ENCODE peak calls at places on chromosomes 5 and 9, in seven cellular contexts. V, K, U, F, I, N and X are unnamed samples.

GRCh38 chr5:84715087-84715486 is 330.4 kb upstream of the EDIL3 start:
- DNase-seq in K (no peak), I (no peak), U (no peak), F (no peak), N (no peak), V (no peak), X (no peak)

GRCh38 chr5:88502179-88503064 is 233.8 kb upstream of the TMEM161B start:
- DNase-seq in K (peak), N (no peak), V (no peak), F (no peak), I (peak), U (peak), X (no peak)

GRCh38 chr5:134127376-134127861 is 12.9 kb downstream of the TCF7 start:
- DNase-seq in K (peak), N (peak), U (peak), V (no peak), F (no peak), I (peak), X (no peak)

GRCh38 chr5:148428825-148429224 is 45.1 kb downstream of the FBXO38 start:
- DNase-seq in V (no peak), U (no peak), K (no peak), N (no peak), I (no peak), F (no peak), X (no peak)

GRCh38 chr9:115204827-115205506 is 87.0 kb upstream of the TNC start:
- DNase-seq in V (no peak), N (no peak), U (no peak), F (no peak), K (peak), I (peak), X (peak)

GRCh38 chr9:81125446-81126092 is 563.8 kb downstream of the TLE1 start:
- DNase-seq in F (no peak), U (no peak), K (peak), V (no peak), I (no peak), N (no peak), X (no peak)

GRCh38 chr5:16866220-16866619 is 69.9 kb downstream of the MYO10 start:
- DNase-seq in N (no peak), K (no peak), V (no peak), U (no peak), F (no peak), I (no peak), X (no peak)

GRCh38 chr5:129718766-129719165 is 29.1 kb upstream of the MINAR2 start:
- DNase-seq in K (peak), V (no peak), N (no peak), I (no peak), U (no peak), F (no peak), X (no peak)

GRCh38 chr9:88932766-88933165 is 58.5 kb upstream of the S1PR3 start:
- DNase-seq in F (no peak), V (peak), I (no peak), K (no peak), U (no peak), N (no peak), X (no peak)

GRCh38 chr5:85049020-85049419 is 664.3 kb upstream of the EDIL3 start:
- DNase-seq in F (no peak), N (no peak), I (peak), V (peak), K (no peak), U (no peak), X (no peak)

GRCh38 chr9:37943329-37944265 is 39.7 kb upstream of the SLC25A51 start:
- DNase-seq in F (peak), K (peak), I (peak), U (no peak), V (peak), N (no peak), X (peak)

GRCh38 chr5:179268399-179268952 is 76.8 kb downstream of the ADAMTS2 start:
- DNase-seq in K (no peak), I (no peak), V (no peak), U (no peak), N (no peak), F (no peak), X (no peak)

GRCh38 chr5:135578685-135579341 is at the start of gene CXCL14:
- DNase-seq in F (peak), K (peak), U (no peak), I (peak), V (no peak), N (no peak), X (no peak)

GRCh38 chr5:177437623-177438022 is 9.0 kb upstream of the PRR7 start:
- DNase-seq in V (no peak), N (no peak), K (no peak), F (no peak), I (no peak), U (no peak), X (no peak)

GRCh38 chr5:111229871-111230812 is 6.0 kb downstream of the CAMK4 start:
- DNase-seq in I (no peak), F (no peak), U (peak), V (no peak), K (no peak), N (no peak), X (no peak)
- H3K4me3 ChIP-seq in I (no peak), F (no peak), U (peak), V (no peak), K (no peak), N (peak), X (no peak)

DNA sequence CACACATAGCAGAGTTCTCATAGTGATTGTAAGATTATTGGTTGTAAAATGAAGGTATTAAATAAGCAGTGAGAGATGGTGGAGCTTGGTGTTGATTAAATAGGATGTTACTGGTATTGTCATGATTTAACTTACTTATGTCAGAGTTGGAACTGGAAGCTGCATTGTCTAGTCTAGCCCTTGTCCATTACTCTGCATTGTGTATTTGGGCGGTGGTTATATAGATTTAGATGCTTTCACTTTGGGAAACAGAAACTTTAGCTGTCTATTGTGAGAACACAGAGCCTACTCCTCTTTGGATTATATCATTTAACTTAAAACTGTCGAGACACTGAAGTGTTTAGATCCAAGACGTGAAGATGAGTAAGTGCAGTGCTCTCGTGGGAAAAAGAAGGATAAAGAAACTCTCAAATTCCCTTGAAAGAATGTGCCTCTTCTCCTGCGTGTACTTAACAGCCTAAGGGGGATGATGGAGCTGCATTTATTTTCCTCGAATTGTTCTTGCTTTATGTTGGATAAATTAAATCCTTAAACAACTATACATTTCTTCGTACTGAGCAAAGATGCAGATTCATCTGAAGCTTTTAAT is 21.5 kb downstream of the FBXL7 start:
- DNase-seq in V (no peak), F (no peak), I (peak), U (no peak), K (peak), N (no peak), X (no peak)
- H3K4me3 ChIP-seq in V (no peak), F (no peak), I (no peak), U (no peak), K (peak), N (no peak), X (no peak)

GRCh38 chr9:96565684-96566360 is 53.8 kb downstream of the CDC14B start:
- DNase-seq in V (no peak), U (no peak), I (no peak), K (peak), F (no peak), N (no peak), X (no peak)
- H3K4me3 ChIP-seq in V (peak), U (peak), I (peak), K (peak), F (no peak), N (peak), X (peak)

DNA sequence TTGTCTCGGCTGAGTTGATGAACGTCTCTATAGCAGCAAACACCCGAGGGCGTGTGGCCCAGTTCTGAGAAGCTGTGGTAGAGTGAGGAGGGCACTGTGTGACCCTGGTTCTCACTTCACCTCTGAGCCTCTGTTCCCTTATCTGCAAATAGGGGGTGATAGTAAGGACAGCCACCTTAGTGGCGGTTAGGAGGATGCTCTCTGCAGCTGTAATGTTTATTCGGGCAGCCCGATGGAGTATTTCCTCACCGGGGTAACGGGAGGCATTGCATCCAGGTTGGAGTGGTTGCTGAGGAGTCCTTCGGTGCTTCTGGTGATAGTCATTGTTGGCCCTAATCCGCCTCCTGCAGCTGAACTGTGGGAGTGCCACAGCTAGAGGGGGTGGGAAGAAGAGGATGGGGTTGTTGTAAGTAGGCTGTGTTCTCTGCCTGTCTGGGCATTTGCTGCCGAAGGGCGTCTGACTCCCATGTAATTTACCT is 13.9 kb downstream of the PRRC2B start:
- DNase-seq in N (peak), U (no peak), V (no peak), K (peak), I (no peak), F (peak), X (no peak)
- H3K4me3 ChIP-seq in N (peak), U (peak), V (no peak), K (peak), I (no peak), F (no peak), X (no peak)

GRCh38 chr9:86353591-86354047 is 591 bp downstream of the TUT7 start:
- DNase-seq in I (no peak), V (peak), N (no peak), U (peak), K (peak), F (peak), X (no peak)

GRCh38 chr9:86349271-86349670 is 4.9 kb downstream of the TUT7 start:
- DNase-seq in F (no peak), V (no peak), N (no peak), K (peak), I (no peak), U (no peak), X (no peak)

GRCh38 chr9:86351897-86352296 is 2.3 kb downstream of the TUT7 start:
- DNase-seq in I (no peak), N (no peak), F (no peak), K (no peak), U (no peak), V (no peak), X (no peak)

GRCh38 chr9:86352440-86353106 is 1.6 kb downstream of the TUT7 start:
- DNase-seq in U (peak), I (no peak), N (no peak), K (no peak), V (no peak), F (no peak), X (no peak)

GRCh38 chr9:86350006-86350755 is 4.0 kb downstream of the TUT7 start:
- DNase-seq in U (peak), N (no peak), V (no peak), I (no peak), K (no peak), F (no peak), X (no peak)
- H3K4me3 ChIP-seq in U (peak), N (no peak), V (no peak), I (no peak), K (no peak), F (no peak), X (no peak)